ENCODE peak calls at places on chromosomes 12 and 14, in eight cellular contexts. A, D, K, P, U, C, Q and J are unnamed samples.

GRCh38 chr14:77114609-77115008 is 16.6 kb downstream of the CIPC start:
- DNase-seq in P (no peak), A (no peak), Q (no peak), U (no peak), K (no peak), C (no peak), D (no peak), J (no peak)

GRCh38 chr12:128138125-128138524 is 128.8 kb upstream of the TMEM132C start:
- DNase-seq in A (no peak), Q (no peak), C (no peak), U (no peak), D (no peak), P (no peak), K (no peak), J (no peak)

GRCh38 chr14:82047777-82048470 is 514.3 kb upstream of the SEL1L start:
- DNase-seq in D (no peak), A (no peak), C (no peak), Q (no peak), U (no peak), K (no peak), P (no peak), J (no peak)

GRCh38 chr14:95710106-95710505 is 3.8 kb downstream of the TCL1A start:
- DNase-seq in Q (no peak), P (no peak), A (no peak), D (no peak), K (no peak), U (no peak), C (no peak), J (no peak)

GRCh38 chr12:113396828-113397496 is 6.7 kb downstream of the SDS start:
- DNase-seq in D (no peak), P (peak; percentile 46), K (no peak), A (peak; percentile 62), C (no peak), Q (no peak), U (no peak), J (no peak)

GRCh38 chr12:128973883-128974681 is 120.8 kb downstream of the GLT1D1 start:
- DNase-seq in D (no peak), P (no peak), K (no peak), C (no peak), Q (no peak), A (no peak), U (no peak), J (peak; percentile 28)

GRCh38 chr14:59328410-59328809 is 136.8 kb downstream of the GPR135 start:
- DNase-seq in U (no peak), P (no peak), A (no peak), D (peak; percentile 18), C (no peak), Q (no peak), K (peak; percentile 70), J (no peak)

GRCh38 chr14:41868396-41868795 is 261.7 kb downstream of the LRFN5 start:
- DNase-seq in Q (no peak), P (no peak), D (no peak), U (no peak), A (no peak), C (no peak), K (no peak), J (no peak)

GRCh38 chr12:22215467-22216253 is 118.8 kb downstream of the ST8SIA1 start:
- DNase-seq in A (no peak), U (no peak), P (no peak), C (no peak), D (peak; percentile 42), K (no peak), Q (no peak), J (no peak)

GRCh38 chr12:96906498-96906848 is 584 bp upstream of the NEDD1 start:
- DNase-seq in Q (no peak), U (no peak), K (no peak), P (no peak), D (no peak), C (no peak), A (no peak), J (no peak)

GRCh38 chr12:44015333-44015941 is 179.6 kb downstream of the TMEM117 start:
- DNase-seq in A (no peak), D (peak; percentile 62), C (peak; percentile 61), P (no peak), U (no peak), K (peak; percentile 49), Q (no peak), J (no peak)

GRCh38 chr14:100749967-100750597 is 23.4 kb downstream of the DLK1 start:
- DNase-seq in D (no peak), P (no peak), K (no peak), U (no peak), C (no peak), A (no peak), Q (peak; percentile 15), J (peak; percentile 6)

GRCh38 chr12:47825239-47825639 is 5.5 kb upstream of the HDAC7 start:
- DNase-seq in D (peak; percentile 85), C (no peak), Q (no peak), K (no peak), A (no peak), P (no peak), U (no peak), J (peak; percentile 84)

GRCh38 chr12:50647479-50647878 is 116.4 kb upstream of the ATF1 start:
- DNase-seq in A (no peak), Q (no peak), C (no peak), K (no peak), P (no peak), U (no peak), D (peak; percentile 45), J (no peak)

GRCh38 chr12:10457760-10458159 is 4.6 kb upstream of the KLRC1 start:
- DNase-seq in Q (no peak), U (no peak), K (no peak), P (no peak), C (no peak), A (no peak), D (no peak), J (no peak)

GRCh38 chr14:90429236-90429635 is 32.4 kb downstream of the CALM1 start:
- DNase-seq in P (no peak), A (no peak), Q (no peak), D (no peak), K (no peak), U (no peak), C (no peak), J (no peak)

GRCh38 chr14:101412741-101413140 is 148.6 kb upstream of the DIO3 start:
- DNase-seq in D (peak; percentile 33), P (no peak), A (no peak), C (no peak), K (no peak), Q (no peak), U (no peak), J (no peak)

GRCh38 chr14:63782683-63783389 is 55.0 kb upstream of the SGPP1 start:
- DNase-seq in Q (no peak), A (no peak), D (no peak), U (no peak), P (no peak), K (no peak), C (no peak), J (no peak)

GRCh38 chr14:49876563-49877127 is 16.2 kb upstream of the ARF6 start:
- DNase-seq in P (no peak), U (no peak), C (no peak), Q (no peak), A (no peak), D (no peak), K (no peak), J (no peak)

GRCh38 chr14:76957224-76957881 is 71.2 kb downstream of the IRF2BPL start:
- DNase-seq in U (no peak), C (no peak), Q (no peak), P (no peak), A (no peak), D (no peak), K (peak; percentile 34), J (no peak)

GRCh38 chr14:24241829-24242443 is 487 bp downstream of the TINF2 start:
- DNase-seq in A (peak; percentile 91), Q (peak; percentile 97), K (peak; percentile 56), D (peak; percentile 94), U (peak; percentile 89), P (peak; percentile 93), C (peak; percentile 96), J (peak; percentile 97)

GRCh38 chr14:104110491-104111209 is 25.1 kb downstream of the ASPG start:
- DNase-seq in U (no peak), C (no peak), K (no peak), P (no peak), A (no peak), D (no peak), Q (peak; percentile 40), J (peak; percentile 63)

GRCh38 chr14:54440870-54441868 is at the start of gene CNIH1:
- DNase-seq in A (peak; percentile 90), D (peak; percentile 91), K (peak; percentile 88), Q (peak; percentile 96), U (peak; percentile 90), P (peak; percentile 58), C (peak; percentile 94), J (peak; percentile 97)

GRCh38 chr14:47833006-47833405 is 157.6 kb upstream of the MDGA2 start:
- DNase-seq in P (no peak), K (no peak), U (no peak), A (no peak), Q (no peak), C (no peak), D (no peak), J (no peak)

GRCh38 chr12:108560321-108560721 is 652 bp downstream of the SART3 start:
- DNase-seq in K (no peak), A (no peak), U (no peak), Q (no peak), P (no peak), D (peak; percentile 24), C (no peak), J (no peak)

GRCh38 chr12:130199536-130200390 is 37.5 kb downstream of the FZD10 start:
- DNase-seq in U (no peak), K (no peak), P (no peak), A (no peak), D (no peak), C (no peak), Q (no peak), J (no peak)

GRCh38 chr12:71605034-71605433 is 58.6 kb downstream of the ZFC3H1 start:
- DNase-seq in U (no peak), C (no peak), K (no peak), A (no peak), D (no peak), Q (no peak), P (no peak), J (no peak)